ENCODE peak calls at places on chromosomes 6 and 20, in four cellular contexts. H, T, M and Y are unnamed samples.

GRCh38 chr6:43785220-43785752 is 15.3 kb downstream of the VEGFA start:
- DNase-seq in T (no peak), M (no peak), H (no peak), Y (no peak)

GRCh38 chr20:23449400-23449799 is 3.3 kb downstream of the CST11 start:
- DNase-seq in M (no peak), T (no peak), H (no peak), Y (no peak)

GRCh38 chr20:58238490-58238889 is 10.0 kb upstream of the ANKRD60 start:
- DNase-seq in T (no peak), H (no peak), M (no peak), Y (no peak)

GRCh38 chr20:51403465-51404220 is 138.9 kb downstream of the NFATC2 start:
- DNase-seq in T (no peak), M (no peak), H (no peak), Y (no peak)

GRCh38 chr6:133610974-133611373 is 277.9 kb upstream of the TCF21 start:
- DNase-seq in T (no peak), M (no peak), H (no peak), Y (no peak)

GRCh38 chr20:39016496-39016895 is 54.4 kb downstream of the DHX35 start:
- DNase-seq in T (no peak), H (no peak), M (no peak), Y (no peak)

GRCh38 chr6:30876039-30876730 is 8.1 kb upstream of the DDR1 start:
- DNase-seq in T (peak; percentile 75), M (peak; percentile 69), H (no peak), Y (no peak)

GRCh38 chr6:124795879-124796838 is 166.1 kb upstream of the RNF217 start:
- DNase-seq in T (peak; percentile 1), H (no peak), M (no peak), Y (no peak)

GRCh38 chr20:53926428-53927028 is 143.9 kb downstream of the BCAS1 start:
- DNase-seq in M (peak; percentile 82), T (peak; percentile 97), H (peak; percentile 34), Y (no peak)

GRCh38 chr6:108737594-108738546 is 110.4 kb upstream of the ARMC2 start:
- DNase-seq in T (peak; percentile 99), H (no peak), M (peak; percentile 93), Y (no peak)

GRCh38 chr6:35016417-35017221 is 124.5 kb downstream of the TCP11 start:
- DNase-seq in H (no peak), T (peak; percentile 88), M (no peak), Y (no peak)

GRCh38 chr20:3168079-3168828 is 5.1 kb downstream of the LZTS3 start:
- DNase-seq in H (no peak), M (peak; percentile 79), T (no peak), Y (no peak)

GRCh38 chr20:47557791-47558190 is 56.1 kb downstream of the NCOA3 start:
- DNase-seq in M (peak; percentile 73), T (peak; percentile 11), H (no peak), Y (no peak)

GRCh38 chr20:44104807-44105517 is 82.0 kb downstream of the JPH2 start:
- DNase-seq in M (peak; percentile 26), T (peak; percentile 84), H (no peak), Y (no peak)

GRCh38 chr6:16760536-16761468 is at the start of gene ATXN1:
- DNase-seq in M (peak; percentile 93), H (peak; percentile 52), T (peak; percentile 65), Y (peak; percentile 74)

GRCh38 chr6:15253107-15254073 is 7.5 kb downstream of the JARID2 start:
- DNase-seq in T (no peak), H (no peak), M (no peak), Y (no peak)

GRCh38 chr6:3193102-3193837 is 34.2 kb downstream of the TUBB2B start:
- DNase-seq in T (no peak), M (peak; percentile 77), H (no peak), Y (no peak)

GRCh38 chr6:75143186-75143585 is 62.7 kb downstream of the COL12A1 start:
- DNase-seq in M (no peak), T (peak; percentile 90), H (no peak), Y (no peak)

GRCh38 chr6:106658469-106658868 is 29.1 kb downstream of the QRSL1 start:
- DNase-seq in T (peak; percentile 5), M (no peak), H (no peak), Y (no peak)

GRCh38 chr6:119347466-119348307 is 1.9 kb downstream of the MAN1A1 start:
- DNase-seq in T (peak; percentile 23), H (peak; percentile 40), M (peak; percentile 89), Y (no peak)

GRCh38 chr20:8389381-8390368 is 257.6 kb downstream of the PLCB1 start:
- DNase-seq in M (no peak), T (peak; percentile 59), H (no peak), Y (no peak)

GRCh38 chr6:128482642-128483041 is 37.8 kb downstream of the PTPRK start:
- DNase-seq in M (no peak), T (no peak), H (no peak), Y (no peak)

GRCh38 chr6:9623228-9623832 is 791.5 kb downstream of the TFAP2A start:
- DNase-seq in T (no peak), M (no peak), H (no peak), Y (no peak)

GRCh38 chr20:58128635-58129625 is 99.5 kb downstream of the ANKRD60 start:
- DNase-seq in H (no peak), M (peak; percentile 67), T (no peak), Y (no peak)

GRCh38 chr20:54197621-54198604 is 10.0 kb upstream of the PFDN4 start:
- DNase-seq in H (no peak), T (peak; percentile 49), M (no peak), Y (no peak)

GRCh38 chr6:11160199-11160598 is 48.7 kb upstream of the ERVFRD-1 start:
- DNase-seq in T (peak; percentile 21), H (no peak), M (no peak), Y (no peak)

GRCh38 chr6:33082702-33083101 is 6.9 kb downstream of the HLA-DPB1 start:
- DNase-seq in T (peak; percentile 13), H (no peak), M (no peak), Y (no peak)

GRCh38 chr6:157558487-157559200 is 177.7 kb downstream of the ZDHHC14 start:
- DNase-seq in M (no peak), H (no peak), T (no peak), Y (no peak)

GRCh38 chr6:134537146-134537555 is 219.2 kb upstream of the SGK1 start:
- DNase-seq in T (peak; percentile 97), M (no peak), H (no peak), Y (no peak)

GRCh38 chr20:2521369-2522305 is 12.9 kb upstream of the ZNF343 start:
- DNase-seq in H (peak; percentile 42), M (peak; percentile 87), T (peak; percentile 46), Y (no peak)

GRCh38 chr6:128256100-128256499 is 264.3 kb downstream of the PTPRK start:
- DNase-seq in T (no peak), H (no peak), M (no peak), Y (no peak)

GRCh38 chr6:90712165-90712564 is 125.3 kb upstream of the MAP3K7 start:
- DNase-seq in H (no peak), M (no peak), T (no peak), Y (no peak)

GRCh38 chr20:10369723-10370090 is 64.3 kb downstream of the MKKS start:
- DNase-seq in M (no peak), H (no peak), T (peak; percentile 37), Y (no peak)

GRCh38 chr20:57621426-57622200 is 1.4 kb upstream of the ZBP1 start:
- DNase-seq in H (no peak), M (peak; percentile 52), T (no peak), Y (no peak)

GRCh38 chr6:30922447-30922852 is 8.4 kb downstream of the VARS2 start:
- DNase-seq in M (no peak), T (no peak), H (no peak), Y (no peak)

GRCh38 chr6:97014595-97014994 is 90.1 kb downstream of the KLHL32 start:
- DNase-seq in M (no peak), H (no peak), T (no peak), Y (no peak)

GRCh38 chr6:17583811-17584210 is 16.3 kb upstream of the FAM8A1 start:
- DNase-seq in M (no peak), T (peak; percentile 59), H (no peak), Y (no peak)

GRCh38 chr6:2531426-2532208 is 219.1 kb downstream of the MYLK4 start:
- DNase-seq in M (no peak), H (no peak), T (peak; percentile 94), Y (no peak)

GRCh38 chr6:63783096-63783495 is 147.5 kb downstream of the PHF3 start:
- DNase-seq in H (no peak), T (no peak), M (no peak), Y (no peak)

GRCh38 chr20:6819599-6819998 is 52.1 kb downstream of the BMP2 start:
- DNase-seq in T (no peak), H (no peak), M (no peak), Y (no peak)
- TF ChIP-seq CTCF in T (peak; percentile 16), H (no peak), M (no peak), Y (no peak)

DNA sequence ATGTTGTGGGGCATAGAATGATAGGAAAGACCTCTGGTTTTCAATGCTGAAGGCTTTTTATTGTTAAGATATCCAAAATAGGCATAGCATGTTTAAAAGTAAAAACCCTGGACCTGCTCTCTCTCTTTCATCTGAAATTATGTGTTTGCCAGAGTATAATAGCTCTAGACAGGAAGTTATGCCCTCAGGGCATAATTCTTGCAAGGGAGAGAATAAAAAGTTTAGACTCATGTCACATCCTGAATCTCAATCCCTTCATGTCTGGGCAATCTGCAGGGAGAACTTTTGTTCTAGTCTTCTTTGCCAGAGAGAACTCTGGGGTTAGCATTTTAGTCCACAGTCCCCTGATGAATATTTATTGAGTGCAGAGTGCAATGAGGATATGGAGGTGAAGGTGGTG is 297.3 kb upstream of the FLRT3 start:
- DNase-seq in M (no peak), H (no peak), T (no peak), Y (no peak)
- TF ChIP-seq CTCF in M (no peak), H (no peak), T (no peak), Y (no peak)

DNA sequence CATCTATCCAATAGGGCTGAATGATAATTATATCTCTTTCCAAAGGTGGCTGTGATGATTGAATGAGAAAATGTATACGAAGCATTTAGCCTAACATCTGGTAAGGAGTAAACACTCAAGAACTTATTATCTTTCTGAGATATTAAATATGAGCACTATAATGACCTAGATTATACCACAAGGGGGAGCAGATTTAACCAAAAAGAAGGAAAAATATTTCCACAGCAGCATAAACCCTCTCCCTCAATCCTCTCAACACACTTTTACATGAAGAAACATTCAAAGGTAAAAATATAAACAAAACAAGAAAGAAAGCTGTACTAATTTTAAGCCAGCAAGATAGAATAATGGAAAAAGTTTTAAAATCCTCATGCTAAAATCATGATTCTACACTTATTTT is 68.4 kb downstream of the SHPRH start:
- DNase-seq in T (peak; percentile 28), H (no peak), M (no peak), Y (no peak)
- TF ChIP-seq CTCF in T (peak; percentile 37), H (no peak), M (no peak), Y (peak; percentile 37)

DNA sequence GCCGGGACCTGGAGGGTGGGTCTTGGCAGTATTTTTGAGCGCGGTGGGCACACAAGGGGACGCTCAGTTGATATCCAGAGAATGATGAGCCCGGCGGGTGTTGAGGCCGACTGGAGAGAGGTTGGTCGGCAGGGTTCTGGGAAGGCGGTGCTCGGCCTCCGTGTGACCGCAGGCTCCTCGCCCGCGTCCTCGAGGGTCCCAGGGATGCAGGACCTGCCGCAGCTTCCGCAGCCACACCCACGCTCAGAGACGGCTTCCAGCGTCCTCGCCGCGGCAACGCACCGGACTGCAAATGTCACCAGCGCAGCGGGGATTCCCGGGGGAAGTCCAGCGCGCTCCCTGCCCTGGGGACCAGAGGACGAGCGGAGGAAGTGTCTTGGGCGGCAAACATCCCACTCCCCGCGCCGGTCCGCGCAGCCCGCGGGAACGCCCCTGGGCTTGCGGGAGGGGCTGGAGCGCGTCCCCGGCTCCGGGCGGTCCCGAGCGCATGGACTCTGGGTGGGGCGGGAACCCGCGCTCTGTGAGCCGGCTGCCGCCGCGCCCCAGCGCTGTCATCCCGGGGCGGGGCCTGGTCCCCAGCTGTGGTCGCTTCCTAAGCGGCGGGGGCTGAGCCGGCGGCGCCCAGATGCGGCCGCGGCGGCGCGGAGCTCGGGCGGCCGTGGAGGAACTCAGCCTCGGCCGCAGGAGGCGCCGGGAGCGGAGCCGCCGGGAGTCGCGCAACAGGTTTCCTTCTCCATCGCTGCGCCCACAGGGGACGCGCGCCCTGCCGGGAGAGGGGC is at the start of gene STX11:
- DNase-seq in T (peak; percentile 29), H (peak; percentile 84), M (peak; percentile 95), Y (peak; percentile 35)
- TF ChIP-seq CTCF in T (no peak), H (no peak), M (no peak), Y (no peak)